ENCODE peak calls at places on chromosomes 2 and 18, in seven cellular contexts. One of them, this sample, is unnamed. For H3K4me1, the result is how much of the 10 kb centered on the place peaks cover.

GRCh38 chr2:2933421-2933820 is 444.2 kb downstream of the EIPR1 start:
- DNase-seq in CD8-positive, alpha-beta memory T cell: no peak
- DNase-seq in lower lobe of right lung: no peak
- DNase-seq in adrenal gland: no peak
- DNase-seq in left ventricle myocardium inferior: no peak
- DNase-seq in Caco-2: no peak
- DNase-seq in A549: no peak
- DNase-seq in this sample: no peak

GRCh38 chr18:79567481-79568147 is 112.0 kb upstream of the CTDP1 start:
- DNase-seq in CD8-positive, alpha-beta memory T cell: peak
- DNase-seq in lower lobe of right lung: peak
- DNase-seq in adrenal gland: no peak
- DNase-seq in left ventricle myocardium inferior: peak
- DNase-seq in Caco-2: no peak
- DNase-seq in A549: no peak
- DNase-seq in this sample: peak

GRCh38 chr2:234258562-234259141 is 208.2 kb downstream of the SPP2 start:
- DNase-seq in CD8-positive, alpha-beta memory T cell: no peak
- DNase-seq in lower lobe of right lung: no peak
- DNase-seq in adrenal gland: no peak
- DNase-seq in left ventricle myocardium inferior: no peak
- DNase-seq in Caco-2: peak
- DNase-seq in A549: peak
- DNase-seq in this sample: no peak

GRCh38 chr2:138023976-138024375 is 59.7 kb downstream of the HNMT start:
- DNase-seq in CD8-positive, alpha-beta memory T cell: no peak
- DNase-seq in lower lobe of right lung: no peak
- DNase-seq in adrenal gland: no peak
- DNase-seq in left ventricle myocardium inferior: no peak
- DNase-seq in Caco-2: no peak
- DNase-seq in A549: no peak
- DNase-seq in this sample: no peak

GRCh38 chr2:180980943-180981898 is 816 bp downstream of the UBE2E3 start:
- DNase-seq in CD8-positive, alpha-beta memory T cell: peak
- DNase-seq in lower lobe of right lung: peak
- DNase-seq in adrenal gland: peak
- DNase-seq in left ventricle myocardium inferior: peak
- DNase-seq in Caco-2: no peak
- DNase-seq in A549: no peak
- DNase-seq in this sample: no peak

GRCh38 chr2:234032301-234032856 is 18.1 kb upstream of the SPP2 start:
- DNase-seq in CD8-positive, alpha-beta memory T cell: peak
- DNase-seq in lower lobe of right lung: no peak
- DNase-seq in adrenal gland: no peak
- DNase-seq in left ventricle myocardium inferior: no peak
- DNase-seq in Caco-2: no peak
- DNase-seq in A549: no peak
- DNase-seq in this sample: no peak

GRCh38 chr2:154686162-154686561 is 12.3 kb upstream of the KCNJ3 start:
- DNase-seq in CD8-positive, alpha-beta memory T cell: no peak
- DNase-seq in lower lobe of right lung: no peak
- DNase-seq in adrenal gland: no peak
- DNase-seq in left ventricle myocardium inferior: no peak
- DNase-seq in Caco-2: no peak
- DNase-seq in A549: no peak
- DNase-seq in this sample: no peak

GRCh38 chr2:126358122-126358521 is 297.8 kb upstream of the GYPC start:
- DNase-seq in CD8-positive, alpha-beta memory T cell: no peak
- DNase-seq in lower lobe of right lung: no peak
- DNase-seq in adrenal gland: no peak
- DNase-seq in left ventricle myocardium inferior: no peak
- DNase-seq in Caco-2: no peak
- DNase-seq in A549: no peak
- DNase-seq in this sample: no peak

GRCh38 chr2:158560259-158560658 is 103.5 kb downstream of the PKP4 start:
- DNase-seq in CD8-positive, alpha-beta memory T cell: no peak
- DNase-seq in lower lobe of right lung: no peak
- DNase-seq in adrenal gland: no peak
- DNase-seq in left ventricle myocardium inferior: no peak
- DNase-seq in Caco-2: no peak
- DNase-seq in A549: no peak
- DNase-seq in this sample: no peak

GRCh38 chr2:49834433-49834832 is 680.1 kb upstream of the FSHR start:
- DNase-seq in CD8-positive, alpha-beta memory T cell: no peak
- DNase-seq in lower lobe of right lung: no peak
- DNase-seq in adrenal gland: no peak
- DNase-seq in left ventricle myocardium inferior: no peak
- DNase-seq in Caco-2: no peak
- DNase-seq in A549: no peak
- DNase-seq in this sample: no peak

GRCh38 chr18:9103488-9103887 is 989 bp downstream of the NDUFV2 start:
- DNase-seq in CD8-positive, alpha-beta memory T cell: no peak
- DNase-seq in lower lobe of right lung: no peak
- DNase-seq in adrenal gland: no peak
- DNase-seq in left ventricle myocardium inferior: no peak
- DNase-seq in Caco-2: no peak
- DNase-seq in A549: no peak
- DNase-seq in this sample: no peak

GRCh38 chr2:101745711-101746694 is 48.5 kb downstream of the MAP4K4 start:
- DNase-seq in CD8-positive, alpha-beta memory T cell: no peak
- DNase-seq in lower lobe of right lung: no peak
- DNase-seq in adrenal gland: no peak
- DNase-seq in left ventricle myocardium inferior: no peak
- DNase-seq in Caco-2: no peak
- DNase-seq in A549: no peak
- DNase-seq in this sample: no peak

GRCh38 chr2:144681389-144681788 is 161.5 kb upstream of the ZEB2 start:
- DNase-seq in CD8-positive, alpha-beta memory T cell: no peak
- DNase-seq in lower lobe of right lung: no peak
- DNase-seq in adrenal gland: no peak
- DNase-seq in left ventricle myocardium inferior: no peak
- DNase-seq in Caco-2: no peak
- DNase-seq in A549: no peak
- DNase-seq in this sample: no peak

GRCh38 chr2:20221169-20221938 is 3.6 kb downstream of the SDC1 start:
- DNase-seq in CD8-positive, alpha-beta memory T cell: no peak
- DNase-seq in lower lobe of right lung: no peak
- DNase-seq in adrenal gland: no peak
- DNase-seq in left ventricle myocardium inferior: no peak
- DNase-seq in Caco-2: no peak
- DNase-seq in A549: no peak
- DNase-seq in this sample: no peak

GRCh38 chr2:201698588-201699226 is at the start of gene MPP4:
- DNase-seq in CD8-positive, alpha-beta memory T cell: no peak
- DNase-seq in lower lobe of right lung: no peak
- DNase-seq in adrenal gland: no peak
- DNase-seq in left ventricle myocardium inferior: no peak
- DNase-seq in Caco-2: no peak
- DNase-seq in A549: no peak
- DNase-seq in this sample: no peak

GRCh38 chr2:155404433-155405002 is 706.0 kb downstream of the KCNJ3 start:
- DNase-seq in CD8-positive, alpha-beta memory T cell: no peak
- DNase-seq in lower lobe of right lung: no peak
- DNase-seq in adrenal gland: no peak
- DNase-seq in left ventricle myocardium inferior: no peak
- DNase-seq in Caco-2: no peak
- DNase-seq in A549: no peak
- DNase-seq in this sample: no peak

GRCh38 chr2:121360566-121361300 is 75.7 kb upstream of the TFCP2L1 start:
- DNase-seq in CD8-positive, alpha-beta memory T cell: no peak
- DNase-seq in lower lobe of right lung: peak
- DNase-seq in adrenal gland: peak
- DNase-seq in left ventricle myocardium inferior: peak
- DNase-seq in Caco-2: no peak
- DNase-seq in A549: peak
- DNase-seq in this sample: no peak

GRCh38 chr2:5694016-5694690 is 2.0 kb downstream of the SOX11 start:
- DNase-seq in CD8-positive, alpha-beta memory T cell: no peak
- DNase-seq in lower lobe of right lung: no peak
- DNase-seq in adrenal gland: no peak
- DNase-seq in left ventricle myocardium inferior: no peak
- DNase-seq in Caco-2: no peak
- DNase-seq in A549: no peak
- DNase-seq in this sample: no peak

GRCh38 chr2:101064868-101065549 is 62.9 kb downstream of the RPL31 start:
- DNase-seq in CD8-positive, alpha-beta memory T cell: no peak
- DNase-seq in lower lobe of right lung: no peak
- DNase-seq in adrenal gland: no peak
- DNase-seq in left ventricle myocardium inferior: no peak
- DNase-seq in Caco-2: no peak
- DNase-seq in A549: peak
- DNase-seq in this sample: no peak

GRCh38 chr2:101828267-101829017 is 130.9 kb downstream of the MAP4K4 start:
- DNase-seq in CD8-positive, alpha-beta memory T cell: no peak
- DNase-seq in lower lobe of right lung: no peak
- DNase-seq in adrenal gland: no peak
- DNase-seq in left ventricle myocardium inferior: no peak
- DNase-seq in Caco-2: no peak
- DNase-seq in A549: no peak
- DNase-seq in this sample: no peak

GRCh38 chr2:129709030-129709955 is 270.2 kb upstream of the RAB6C start:
- DNase-seq in CD8-positive, alpha-beta memory T cell: no peak
- DNase-seq in lower lobe of right lung: no peak
- DNase-seq in adrenal gland: no peak
- DNase-seq in left ventricle myocardium inferior: no peak
- DNase-seq in Caco-2: no peak
- DNase-seq in A549: no peak
- DNase-seq in this sample: no peak

GRCh38 chr2:170711774-170712652 is 3.1 kb upstream of the SP5 start:
- DNase-seq in CD8-positive, alpha-beta memory T cell: no peak
- DNase-seq in lower lobe of right lung: no peak
- DNase-seq in adrenal gland: no peak
- DNase-seq in left ventricle myocardium inferior: no peak
- DNase-seq in Caco-2: peak
- DNase-seq in A549: no peak
- DNase-seq in this sample: no peak

GRCh38 chr2:241636182-241636982 is 576 bp downstream of the THAP4 start:
- DNase-seq in CD8-positive, alpha-beta memory T cell: no peak
- DNase-seq in lower lobe of right lung: peak
- DNase-seq in adrenal gland: peak
- DNase-seq in left ventricle myocardium inferior: peak
- DNase-seq in Caco-2: no peak
- DNase-seq in A549: peak
- DNase-seq in this sample: no peak

GRCh38 chr2:237815637-237816036 is 17.1 kb downstream of the RBM44 start:
- DNase-seq in CD8-positive, alpha-beta memory T cell: no peak
- DNase-seq in lower lobe of right lung: no peak
- DNase-seq in adrenal gland: no peak
- DNase-seq in left ventricle myocardium inferior: no peak
- DNase-seq in Caco-2: no peak
- DNase-seq in A549: no peak
- DNase-seq in this sample: no peak

GRCh38 chr18:23599809-23600208 is 13.5 kb upstream of the NPC1 start:
- DNase-seq in CD8-positive, alpha-beta memory T cell: no peak
- DNase-seq in lower lobe of right lung: no peak
- DNase-seq in adrenal gland: no peak
- DNase-seq in left ventricle myocardium inferior: no peak
- DNase-seq in Caco-2: no peak
- DNase-seq in A549: no peak
- DNase-seq in this sample: no peak

GRCh38 chr18:3885209-3885792 is 435.3 kb downstream of the TGIF1 start:
- DNase-seq in CD8-positive, alpha-beta memory T cell: no peak
- DNase-seq in lower lobe of right lung: no peak
- DNase-seq in adrenal gland: no peak
- DNase-seq in left ventricle myocardium inferior: no peak
- DNase-seq in Caco-2: no peak
- DNase-seq in A549: peak
- DNase-seq in this sample: no peak

GRCh38 chr2:172451923-172452322 is 24.5 kb downstream of the ITGA6 start:
- DNase-seq in CD8-positive, alpha-beta memory T cell: no peak
- DNase-seq in lower lobe of right lung: no peak
- DNase-seq in adrenal gland: no peak
- DNase-seq in left ventricle myocardium inferior: no peak
- DNase-seq in Caco-2: no peak
- DNase-seq in A549: no peak
- DNase-seq in this sample: no peak
- H3K4me1 ChIP-seq in CD8-positive, alpha-beta memory T cell: half or more
- H3K4me1 ChIP-seq in lower lobe of right lung: under half
- H3K4me1 ChIP-seq in adrenal gland: under half
- H3K4me1 ChIP-seq in left ventricle myocardium inferior: half or more
- H3K4me1 ChIP-seq in Caco-2: under half
- H3K4me1 ChIP-seq in A549: under half
- H3K4me1 ChIP-seq in this sample: under half

GRCh38 chr2:46047280-46047679 is 249.9 kb upstream of the EPAS1 start:
- DNase-seq in CD8-positive, alpha-beta memory T cell: no peak
- DNase-seq in lower lobe of right lung: no peak
- DNase-seq in adrenal gland: no peak
- DNase-seq in left ventricle myocardium inferior: no peak
- DNase-seq in Caco-2: no peak
- DNase-seq in A549: no peak
- DNase-seq in this sample: no peak

GRCh38 chr2:46051103-46051502 is 246.1 kb upstream of the EPAS1 start:
- DNase-seq in CD8-positive, alpha-beta memory T cell: no peak
- DNase-seq in lower lobe of right lung: no peak
- DNase-seq in adrenal gland: peak
- DNase-seq in left ventricle myocardium inferior: no peak
- DNase-seq in Caco-2: no peak
- DNase-seq in A549: no peak
- DNase-seq in this sample: no peak

GRCh38 chr2:46053502-46054094 is 243.6 kb upstream of the EPAS1 start:
- DNase-seq in CD8-positive, alpha-beta memory T cell: no peak
- DNase-seq in lower lobe of right lung: no peak
- DNase-seq in adrenal gland: no peak
- DNase-seq in left ventricle myocardium inferior: no peak
- DNase-seq in Caco-2: no peak
- DNase-seq in A549: no peak
- DNase-seq in this sample: no peak

GRCh38 chr2:46050489-46050888 is 246.7 kb upstream of the EPAS1 start:
- DNase-seq in CD8-positive, alpha-beta memory T cell: no peak
- DNase-seq in lower lobe of right lung: no peak
- DNase-seq in adrenal gland: no peak
- DNase-seq in left ventricle myocardium inferior: no peak
- DNase-seq in Caco-2: no peak
- DNase-seq in A549: no peak
- DNase-seq in this sample: no peak

GRCh38 chr2:46050027-46050426 is 247.2 kb upstream of the EPAS1 start:
- DNase-seq in CD8-positive, alpha-beta memory T cell: no peak
- DNase-seq in lower lobe of right lung: no peak
- DNase-seq in adrenal gland: peak
- DNase-seq in left ventricle myocardium inferior: no peak
- DNase-seq in Caco-2: no peak
- DNase-seq in A549: no peak
- DNase-seq in this sample: no peak
- H3K4me3 ChIP-seq in CD8-positive, alpha-beta memory T cell: no peak
- H3K4me3 ChIP-seq in lower lobe of right lung: no peak
- H3K4me3 ChIP-seq in adrenal gland: no peak
- H3K4me3 ChIP-seq in left ventricle myocardium inferior: no peak
- H3K4me3 ChIP-seq in Caco-2: no peak
- H3K4me3 ChIP-seq in A549: no peak
- H3K4me3 ChIP-seq in this sample: no peak

GRCh38 chr18:31275722-31276463 is 42.1 kb upstream of the DSG1 start:
- DNase-seq in CD8-positive, alpha-beta memory T cell: no peak
- DNase-seq in lower lobe of right lung: no peak
- DNase-seq in adrenal gland: no peak
- DNase-seq in left ventricle myocardium inferior: no peak
- DNase-seq in Caco-2: no peak
- DNase-seq in A549: peak
- DNase-seq in this sample: no peak
- H3K4me1 ChIP-seq in CD8-positive, alpha-beta memory T cell: under half
- H3K4me1 ChIP-seq in lower lobe of right lung: under half
- H3K4me1 ChIP-seq in adrenal gland: under half
- H3K4me1 ChIP-seq in left ventricle myocardium inferior: under half
- H3K4me1 ChIP-seq in Caco-2: under half
- H3K4me1 ChIP-seq in A549: under half
- H3K4me1 ChIP-seq in this sample: under half

GRCh38 chr2:239288951-239289481 is 111.8 kb downstream of the HDAC4 start:
- DNase-seq in CD8-positive, alpha-beta memory T cell: peak
- DNase-seq in lower lobe of right lung: peak
- DNase-seq in adrenal gland: no peak
- DNase-seq in left ventricle myocardium inferior: no peak
- DNase-seq in Caco-2: no peak
- DNase-seq in A549: no peak
- DNase-seq in this sample: no peak
- H3K4me3 ChIP-seq in CD8-positive, alpha-beta memory T cell: peak
- H3K4me3 ChIP-seq in lower lobe of right lung: no peak
- H3K4me3 ChIP-seq in adrenal gland: no peak
- H3K4me3 ChIP-seq in left ventricle myocardium inferior: peak
- H3K4me3 ChIP-seq in Caco-2: no peak
- H3K4me3 ChIP-seq in A549: no peak
- H3K4me3 ChIP-seq in this sample: no peak